ENCODE peak calls at places on chromosomes 12 and 14, in four cellular contexts. A is CD8-positive, alpha-beta memory T cell; X is body of pancreas; N is tibial artery. U is an unnamed sample. For H3K9me3 and H3K4me1, the result is how much of the 10 kb centered on the place peaks cover.

GRCh38 chr12:112514926-112515642 is 96.3 kb downstream of the PTPN11 start:
- DNase-seq in A (no peak), X (no peak), N (no peak), U (no peak)

GRCh38 chr12:42469355-42470006 is 120.1 kb downstream of the PRICKLE1 start:
- DNase-seq in A (no peak), X (no peak), N (no peak), U (no peak)

GRCh38 chr14:60488175-60488574 is 2.3 kb upstream of the C14orf39 start:
- DNase-seq in A (no peak), X (no peak), N (no peak), U (no peak)

GRCh38 chr12:104212516-104212915 is 3.1 kb upstream of the TXNRD1 start:
- DNase-seq in A (no peak), X (no peak), N (no peak), U (no peak)

GRCh38 chr12:14262771-14263511 is 102.5 kb upstream of the ATF7IP start:
- DNase-seq in A (no peak), X (no peak), N (no peak), U (no peak)

GRCh38 chr12:108236366-108236765 is 102.7 kb downstream of the CMKLR1 start:
- DNase-seq in A (no peak), X (no peak), N (no peak), U (no peak)

GRCh38 chr14:56821177-56821576 is 10.9 kb upstream of the OTX2 start:
- DNase-seq in A (no peak), X (no peak), N (no peak), U (no peak)

GRCh38 chr12:15364221-15365170 is 42.2 kb downstream of the PTPRO start:
- DNase-seq in A (no peak), X (no peak), N (no peak), U (no peak)

GRCh38 chr12:87150969-87151662 is 878.1 kb downstream of the C12orf50 start:
- DNase-seq in A (no peak), X (no peak), N (no peak), U (no peak)

GRCh38 chr12:95674631-95675030 is 115.9 kb downstream of the NTN4 start:
- DNase-seq in A (no peak), X (peak), N (no peak), U (no peak)

GRCh38 chr12:54521291-54522062 is 23.9 kb downstream of the NCKAP1L start:
- DNase-seq in A (no peak), X (no peak), N (no peak), U (no peak)

GRCh38 chr12:13889913-13890312 is 91.5 kb downstream of the GRIN2B start:
- DNase-seq in A (no peak), X (no peak), N (no peak), U (no peak)

GRCh38 chr14:37593496-37594237 is 1.4 kb downstream of the FOXA1 start:
- DNase-seq in A (no peak), X (no peak), N (no peak), U (no peak)

GRCh38 chr14:92387610-92388009 is 64.6 kb downstream of the SLC24A4 start:
- DNase-seq in A (no peak), X (no peak), N (no peak), U (no peak)

GRCh38 chr14:38964630-38965029 is 138.4 kb downstream of the SEC23A start:
- DNase-seq in A (no peak), X (no peak), N (no peak), U (no peak)

GRCh38 chr12:100168562-100168961 is 25.9 kb upstream of the BLTP3B start:
- DNase-seq in A (no peak), X (no peak), N (no peak), U (no peak)

DNA sequence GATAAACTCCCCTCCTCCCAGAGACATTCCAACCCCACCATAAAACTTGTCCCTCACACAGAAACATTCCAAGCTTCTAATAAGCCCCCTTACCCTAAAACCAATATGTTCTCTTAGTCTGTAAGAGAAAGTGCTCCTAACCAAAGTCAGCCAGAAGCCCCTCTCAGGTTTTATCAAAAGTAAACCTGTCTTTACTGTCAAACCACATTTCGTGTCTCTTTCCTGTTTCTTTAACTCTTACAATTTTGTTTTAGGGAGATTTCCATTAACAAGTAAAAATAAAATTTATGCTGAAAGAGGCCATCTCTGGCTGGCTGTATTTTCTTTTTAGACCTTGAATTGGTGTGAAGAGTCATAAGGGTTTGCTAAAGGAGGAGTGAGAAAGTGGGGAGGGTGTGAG is 29.8 kb upstream of the CAPRIN2 start:
- DNase-seq in A (no peak), X (no peak), N (no peak), U (no peak)
- H3K9me3 ChIP-seq in A (under half), X (under half), N (under half), U (under half)

GRCh38 chr12:26935636-26936378 is 2.0 kb downstream of the INTS13 start:
- DNase-seq in A (no peak), X (peak), N (no peak), U (no peak)

GRCh38 chr12:26937443-26937862 is 328 bp downstream of the INTS13 start:
- DNase-seq in A (no peak), X (no peak), N (no peak), U (no peak)

GRCh38 chr12:26937863-26938659 is at the start of the genes FGFR1OP2 and INTS13:
- DNase-seq in A (peak), X (peak), N (peak), U (peak)

GRCh38 chr12:26938660-26939185 is 453 bp downstream of the FGFR1OP2 start:
- DNase-seq in A (no peak), X (no peak), N (no peak), U (peak)

GRCh38 chr12:26936559-26937442 is 980 bp downstream of the INTS13 start:
- DNase-seq in A (no peak), X (no peak), N (no peak), U (peak)
- H3K4me1 ChIP-seq in A (half or more), X (under half), N (under half), U (half or more)

DNA sequence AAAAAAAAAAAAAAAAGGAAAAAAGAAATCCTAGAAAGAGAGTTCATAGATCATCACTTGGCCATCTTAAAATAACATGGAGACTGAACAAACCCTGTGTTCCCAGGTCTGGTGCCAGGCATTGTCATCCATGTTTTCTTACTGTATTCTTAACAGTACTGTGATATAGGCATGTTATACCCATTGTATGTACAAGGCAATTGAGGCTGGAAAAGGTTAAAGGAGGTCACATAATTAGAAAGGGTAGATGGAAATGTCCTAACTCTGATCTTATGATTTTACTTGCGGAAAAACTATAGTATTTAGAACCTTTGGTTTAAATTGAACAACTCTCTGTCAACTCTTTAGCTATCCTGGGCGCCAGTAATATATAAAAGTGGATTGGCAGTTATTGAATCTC is 478.2 kb upstream of the RGS6 start:
- DNase-seq in A (no peak), X (no peak), N (no peak), U (no peak)
- H3K9me3 ChIP-seq in A (under half), X (under half), N (under half), U (under half)

GRCh38 chr12:131011165-131012079 is 57.7 kb downstream of the ADGRD1 start:
- DNase-seq in A (no peak), X (peak), N (peak), U (no peak)
- H3K4me1 ChIP-seq in A (under half), X (under half), N (under half), U (under half)